ENCODE peak calls at places on chromosomes 4 and X, in five cellular contexts. V is psoas muscle, A is HFFc6, G is hepatocyte, Q is choroid plexus epithelial cell. E is an unnamed sample.

GRCh38 chr4:7428261-7429068 is 6.3 kb downstream of the PSAPL1 start:
- DNase-seq in Q (no peak), G (no peak), V (no peak), A (no peak), E (no peak)

GRCh38 chr4:38930696-38931095 is 63.1 kb downstream of the FAM114A1 start:
- DNase-seq in A (no peak), Q (no peak), V (no peak), G (no peak), E (no peak)

GRCh38 chr4:105637409-105638258 is 70.9 kb downstream of the INTS12 start:
- DNase-seq in Q (peak; percentile 86), V (peak; percentile 73), A (no peak), G (peak; percentile 58), E (no peak)

GRCh38 chrX:51608071-51608470 is 10.6 kb downstream of the CENPVL3 start:
- DNase-seq in G (no peak), A (no peak), Q (peak; percentile 49), V (no peak), E (no peak)

GRCh38 chr4:168600796-168601583 is 104.1 kb downstream of the PALLD start:
- DNase-seq in A (no peak), V (no peak), Q (no peak), G (no peak), E (no peak)

GRCh38 chrX:39935414-39936064 is 162.2 kb downstream of the BCOR start:
- DNase-seq in V (no peak), G (no peak), Q (peak; percentile 65), A (no peak), E (no peak)

GRCh38 chr4:121642876-121643585 is 53.7 kb downstream of the ANXA5 start:
- DNase-seq in V (no peak), G (peak; percentile 14), Q (no peak), A (no peak), E (no peak)

GRCh38 chrX:19677121-19677520 is 161.8 kb upstream of the MAP3K15 start:
- DNase-seq in A (no peak), G (no peak), Q (no peak), V (no peak), E (no peak)

GRCh38 chr4:12231098-12231497 is 802.4 kb upstream of the HS3ST1 start:
- DNase-seq in G (no peak), Q (no peak), V (no peak), A (no peak), E (no peak)

GRCh38 chrX:110125435-110125834 is 122.5 kb downstream of the TMEM164 start:
- DNase-seq in Q (peak; percentile 41), G (peak; percentile 15), A (no peak), V (no peak), E (peak; percentile 9)
- TF ChIP-seq CTCF in Q (peak; percentile 66), G (peak; percentile 42), A (no peak), V (peak; percentile 15), E (no peak)

GRCh38 chrX:119602701-119603255 is 3.4 kb downstream of the NKRF start:
- DNase-seq in V (no peak), Q (no peak), A (no peak), G (no peak), E (no peak)

GRCh38 chrX:119605398-119605738 is 856 bp downstream of the NKRF start:
- DNase-seq in V (no peak), A (no peak), Q (peak; percentile 2), G (peak; percentile 13), E (peak; percentile 7)

GRCh38 chrX:119604778-119605177 is 1.4 kb downstream of the NKRF start:
- DNase-seq in G (no peak), A (no peak), V (no peak), Q (peak; percentile 4), E (no peak)

GRCh38 chrX:119606508-119607389 is 525 bp upstream of the NKRF start:
- DNase-seq in Q (peak; percentile 60), V (no peak), G (no peak), A (peak; percentile 2), E (no peak)

DNA sequence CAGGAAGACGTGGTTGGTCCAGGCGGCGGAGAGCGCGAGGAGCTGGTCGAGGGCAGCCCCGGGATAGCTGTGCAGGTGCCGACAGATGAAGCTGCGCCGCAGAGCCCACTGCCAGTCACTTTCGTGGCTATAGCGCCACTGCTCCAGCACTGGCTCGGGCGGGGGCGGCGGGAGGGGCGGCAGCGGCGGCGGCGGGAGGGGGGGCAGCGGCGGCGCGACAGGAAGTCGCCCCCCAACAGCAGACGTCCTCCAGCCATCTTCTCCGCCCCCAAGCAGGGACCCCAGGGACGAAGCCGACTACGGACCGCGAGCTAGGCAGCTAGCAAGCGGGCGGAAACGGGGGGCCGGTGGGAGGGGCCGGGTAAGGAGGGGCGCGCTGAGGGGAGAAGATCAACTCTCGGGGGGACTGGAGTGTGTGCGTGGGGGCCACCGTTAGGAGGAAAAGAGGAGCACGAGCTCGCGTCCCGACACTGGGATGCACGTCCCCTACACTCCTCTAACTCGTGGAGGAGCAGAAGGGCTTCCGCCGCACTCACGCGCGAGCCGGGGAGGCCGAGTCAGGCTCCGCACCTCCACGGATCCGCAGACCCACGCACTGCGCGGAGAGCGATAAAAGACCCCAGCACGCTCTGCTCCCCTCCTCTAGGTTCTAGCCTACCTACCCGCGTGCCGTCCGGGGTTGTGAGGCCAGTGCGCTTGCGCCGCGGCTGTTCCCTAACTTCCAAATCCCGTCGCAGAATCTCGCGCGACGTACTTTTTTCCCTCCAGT is at the start of gene NKRF:
- DNase-seq in A (peak; percentile 84), V (peak; percentile 95), Q (peak; percentile 93), G (peak; percentile 93), E (peak; percentile 89)
- TF ChIP-seq CTCF in A (no peak), V (no peak), Q (no peak), G (no peak), E (no peak)

DNA sequence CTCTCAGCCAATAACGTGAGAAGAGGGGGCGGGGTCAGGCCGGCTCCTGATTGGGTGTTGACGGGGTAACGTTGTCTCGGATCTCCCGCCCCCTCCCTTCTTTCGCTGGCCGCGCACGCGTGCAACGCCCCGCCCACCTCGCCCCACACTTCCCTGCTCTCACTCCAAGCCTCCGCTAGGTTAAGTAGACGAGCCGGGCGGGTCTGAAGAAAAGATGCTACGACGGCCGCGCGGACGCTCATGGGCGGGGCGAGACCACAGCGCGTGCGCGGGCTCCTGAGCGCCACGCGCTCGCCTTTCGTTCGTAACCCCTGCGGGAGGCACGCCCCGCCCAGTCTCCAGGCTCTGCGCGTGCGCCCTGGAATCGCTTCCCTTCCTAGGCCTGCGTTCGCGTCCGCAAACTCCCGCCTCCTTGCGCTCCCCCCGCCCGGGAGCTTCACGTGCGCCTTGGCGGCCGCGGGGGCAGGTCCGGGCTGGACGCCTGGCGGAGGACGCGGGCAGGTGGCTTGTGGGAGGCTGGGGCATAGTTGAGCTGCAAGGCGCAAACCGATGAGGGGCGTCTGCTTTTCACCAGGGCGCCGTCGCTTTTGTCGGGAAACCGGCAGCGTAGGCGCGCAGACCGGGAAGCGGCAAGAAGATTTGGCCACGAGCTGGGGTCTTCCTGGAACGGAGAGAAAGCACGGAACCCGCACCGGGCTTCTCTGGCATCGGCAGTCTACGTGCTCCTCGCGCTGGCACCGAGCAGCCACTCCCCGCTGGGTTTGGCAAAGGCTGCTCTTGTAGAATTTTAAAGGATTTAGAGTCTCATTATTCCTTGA is 467 bp upstream of the PGRMC2 start:
- DNase-seq in A (peak; percentile 98), Q (peak; percentile 100), V (peak; percentile 100), G (peak; percentile 100), E (peak; percentile 97)
- TF ChIP-seq CTCF in A (peak; percentile 48), Q (peak; percentile 32), V (peak; percentile 25), G (peak; percentile 11), E (no peak)

DNA sequence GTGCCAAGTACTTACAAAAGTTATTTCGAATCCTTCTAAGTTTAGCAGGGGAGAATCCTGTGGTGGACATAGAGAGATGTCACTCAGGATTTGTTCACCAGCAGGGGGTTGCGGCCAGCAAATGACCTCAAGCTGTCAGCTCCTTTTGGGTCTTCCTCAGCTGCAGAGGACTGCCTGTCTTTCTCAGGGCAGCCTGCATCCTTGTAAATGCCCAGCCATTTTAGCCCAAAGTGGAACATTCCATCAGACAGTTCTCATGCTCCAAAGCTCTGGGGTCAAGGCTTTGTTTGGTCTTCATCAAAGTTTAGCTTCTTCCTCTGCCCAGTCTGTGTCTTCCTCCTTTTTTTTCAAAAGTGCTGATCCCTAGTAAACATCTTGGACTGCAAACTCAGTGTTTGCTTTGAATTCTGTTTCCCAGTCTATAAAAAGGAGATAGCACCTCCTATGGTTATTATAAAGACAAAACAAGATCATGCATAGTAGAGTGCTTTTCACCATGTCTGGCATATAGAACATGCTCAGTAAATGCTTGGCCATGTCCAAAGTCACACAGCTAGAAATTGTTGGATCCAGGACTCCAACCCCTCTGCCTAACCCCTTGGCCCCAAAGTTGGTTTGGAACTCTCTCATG is 156.5 kb upstream of the GATB start:
- DNase-seq in A (peak; percentile 36), Q (peak; percentile 47), V (no peak), G (no peak), E (no peak)
- TF ChIP-seq CTCF in A (peak; percentile 26), Q (no peak), V (no peak), G (no peak), E (no peak)

DNA sequence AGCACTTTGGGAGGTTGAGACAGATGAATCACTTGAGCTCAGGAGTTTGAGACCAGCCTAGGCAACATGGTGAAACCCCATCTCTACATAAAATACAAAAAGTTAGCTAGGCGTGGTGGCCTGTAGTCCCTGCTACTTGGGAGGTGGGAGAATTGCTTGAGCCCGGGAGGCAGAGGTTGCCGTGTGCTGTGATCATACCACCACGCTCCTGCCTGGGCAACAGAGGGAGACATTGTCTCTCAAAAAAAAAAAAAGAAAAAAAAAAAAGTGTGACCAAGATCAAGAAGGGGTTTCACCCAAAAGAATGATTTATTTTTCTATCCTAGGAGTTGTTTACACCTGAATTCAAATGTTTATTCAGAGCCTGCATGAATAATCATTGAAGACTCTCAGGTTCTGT is 572.4 kb upstream of the GALNT7 start:
- DNase-seq in A (no peak), V (no peak), Q (no peak), G (peak; percentile 9), E (no peak)
- TF ChIP-seq CTCF in A (no peak), V (no peak), Q (peak; percentile 29), G (peak; percentile 31), E (no peak)

GRCh38 chr4:153787156-153787555 is 1.7 kb downstream of the SFRP2 start:
- DNase-seq in Q (no peak), G (no peak), A (no peak), V (no peak), E (no peak)

GRCh38 chr4:153788419-153789276 is at the start of gene SFRP2:
- DNase-seq in Q (no peak), A (no peak), V (peak; percentile 51), G (no peak), E (no peak)

GRCh38 chr4:153784300-153784699 is 4.6 kb downstream of the SFRP2 start:
- DNase-seq in V (no peak), A (no peak), Q (no peak), G (no peak), E (no peak)

GRCh38 chr4:153788064-153788418 is 842 bp downstream of the SFRP2 start:
- DNase-seq in V (no peak), Q (no peak), A (no peak), G (no peak), E (no peak)

DNA sequence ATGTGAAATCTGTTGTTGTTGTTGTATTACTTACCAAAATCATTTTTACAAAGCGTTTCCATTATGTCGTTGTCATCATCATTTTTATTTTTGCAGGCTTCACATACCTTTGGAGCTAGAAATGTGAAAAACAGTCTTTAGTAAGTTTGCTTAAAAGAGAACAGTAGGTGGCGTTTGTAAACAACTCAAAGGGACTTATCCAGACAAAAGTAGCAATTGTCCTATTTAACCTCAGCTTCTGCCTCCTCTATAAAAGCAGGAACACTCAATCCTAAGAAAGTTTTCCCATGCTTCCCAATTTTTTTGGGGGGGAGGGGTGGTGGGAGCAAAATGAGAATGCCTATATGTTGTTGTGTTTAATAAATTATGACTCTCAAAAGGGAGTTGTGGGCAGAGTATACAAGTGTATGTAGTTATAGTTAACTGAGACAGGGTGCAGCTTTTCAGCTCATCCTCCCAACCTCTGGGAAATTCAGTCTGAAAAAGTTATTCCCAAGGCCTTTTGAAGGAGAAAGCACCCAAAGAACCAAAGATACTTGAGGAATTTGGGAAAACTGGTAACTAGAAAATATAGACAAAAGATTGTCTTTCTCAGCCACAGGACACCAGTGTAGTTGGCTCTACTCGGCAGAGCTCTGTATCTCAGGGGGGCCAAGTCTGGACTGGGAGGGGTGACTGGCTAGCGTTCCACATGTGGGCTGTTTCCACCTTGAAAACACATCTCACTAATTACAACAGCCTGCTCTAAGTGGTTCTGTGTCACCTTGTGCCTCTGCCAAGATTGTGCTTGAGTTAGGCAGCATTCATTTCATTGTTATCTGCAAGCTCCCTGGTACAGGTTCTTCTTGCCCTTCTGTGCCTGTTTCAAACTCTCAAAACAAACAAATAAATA is 2.8 kb downstream of the SFRP2 start:
- DNase-seq in G (no peak), A (peak; percentile 12), Q (peak; percentile 68), V (no peak), E (no peak)
- TF ChIP-seq CTCF in G (peak; percentile 63), A (peak; percentile 72), Q (peak; percentile 57), V (peak; percentile 12), E (no peak)

E was measured in Calu3.